ENCODE peak calls at places on chromosomes 6 and 20, in seven cellular contexts. One of them, this sample, is unnamed.

GRCh38 chr6:21556968-21557721 is 36.4 kb upstream of the SOX4 start:
- DNase-seq in A549: no peak
- DNase-seq in small intestine: no peak
- DNase-seq in HFF-Myc: no peak
- DNase-seq in fibroblast of lung: no peak
- DNase-seq in MCF 10A: peak; percentile 33
- DNase-seq in NCI-H1092: no peak
- DNase-seq in this sample: peak; percentile 82

GRCh38 chr6:145813285-145814034 is 1.1 kb downstream of the FBXO30 start:
- DNase-seq in A549: peak; percentile 36
- DNase-seq in small intestine: peak; percentile 49
- DNase-seq in HFF-Myc: no peak
- DNase-seq in fibroblast of lung: peak; percentile 80
- DNase-seq in MCF 10A: peak; percentile 61
- DNase-seq in NCI-H1092: no peak
- DNase-seq in this sample: no peak

GRCh38 chr6:692356-692851 is 535 bp downstream of the EXOC2 start:
- DNase-seq in A549: peak; percentile 51
- DNase-seq in small intestine: peak; percentile 64
- DNase-seq in HFF-Myc: no peak
- DNase-seq in fibroblast of lung: no peak
- DNase-seq in MCF 10A: peak; percentile 54
- DNase-seq in NCI-H1092: no peak
- DNase-seq in this sample: peak; percentile 21

GRCh38 chr6:166330612-166331011 is 11.7 kb downstream of the SFT2D1 start:
- DNase-seq in A549: no peak
- DNase-seq in small intestine: peak; percentile 60
- DNase-seq in HFF-Myc: no peak
- DNase-seq in fibroblast of lung: peak; percentile 42
- DNase-seq in MCF 10A: no peak
- DNase-seq in NCI-H1092: no peak
- DNase-seq in this sample: peak; percentile 54

GRCh38 chr6:93550551-93551276 is 131.4 kb upstream of the EPHA7 start:
- DNase-seq in A549: no peak
- DNase-seq in small intestine: no peak
- DNase-seq in HFF-Myc: no peak
- DNase-seq in fibroblast of lung: peak; percentile 14
- DNase-seq in MCF 10A: no peak
- DNase-seq in NCI-H1092: no peak
- DNase-seq in this sample: no peak

GRCh38 chr6:5082487-5083306 is 2.4 kb upstream of the PPP1R3G start:
- DNase-seq in A549: peak; percentile 66
- DNase-seq in small intestine: no peak
- DNase-seq in HFF-Myc: no peak
- DNase-seq in fibroblast of lung: peak; percentile 85
- DNase-seq in MCF 10A: peak; percentile 95
- DNase-seq in NCI-H1092: no peak
- DNase-seq in this sample: peak; percentile 44

GRCh38 chr6:73579389-73579788 is 58.6 kb upstream of the EEF1A1 start:
- DNase-seq in A549: peak; percentile 36
- DNase-seq in small intestine: no peak
- DNase-seq in HFF-Myc: no peak
- DNase-seq in fibroblast of lung: no peak
- DNase-seq in MCF 10A: no peak
- DNase-seq in NCI-H1092: no peak
- DNase-seq in this sample: no peak

GRCh38 chr6:68834561-68834960 is 199.5 kb downstream of the ADGRB3 start:
- DNase-seq in A549: no peak
- DNase-seq in small intestine: no peak
- DNase-seq in HFF-Myc: no peak
- DNase-seq in fibroblast of lung: peak; percentile 72
- DNase-seq in MCF 10A: no peak
- DNase-seq in NCI-H1092: no peak
- DNase-seq in this sample: no peak

GRCh38 chr6:3394671-3395070 is 62.2 kb downstream of the SLC22A23 start:
- DNase-seq in A549: no peak
- DNase-seq in small intestine: no peak
- DNase-seq in HFF-Myc: no peak
- DNase-seq in fibroblast of lung: no peak
- DNase-seq in MCF 10A: no peak
- DNase-seq in NCI-H1092: no peak
- DNase-seq in this sample: no peak

GRCh38 chr6:138264372-138264880 is 46.1 kb upstream of the PBOV1 start:
- DNase-seq in A549: no peak
- DNase-seq in small intestine: no peak
- DNase-seq in HFF-Myc: no peak
- DNase-seq in fibroblast of lung: no peak
- DNase-seq in MCF 10A: no peak
- DNase-seq in NCI-H1092: no peak
- DNase-seq in this sample: no peak

GRCh38 chr20:54608039-54608745 is 132.8 kb downstream of the DOK5 start:
- DNase-seq in A549: no peak
- DNase-seq in small intestine: no peak
- DNase-seq in HFF-Myc: no peak
- DNase-seq in fibroblast of lung: no peak
- DNase-seq in MCF 10A: no peak
- DNase-seq in NCI-H1092: no peak
- DNase-seq in this sample: no peak

GRCh38 chr6:37456816-37457560 is 24.0 kb downstream of the CMTR1 start:
- DNase-seq in A549: no peak
- DNase-seq in small intestine: no peak
- DNase-seq in HFF-Myc: no peak
- DNase-seq in fibroblast of lung: peak; percentile 86
- DNase-seq in MCF 10A: peak; percentile 45
- DNase-seq in NCI-H1092: no peak
- DNase-seq in this sample: no peak

GRCh38 chr6:41423002-41423401 is 87.6 kb downstream of the NCR2 start:
- DNase-seq in A549: no peak
- DNase-seq in small intestine: no peak
- DNase-seq in HFF-Myc: no peak
- DNase-seq in fibroblast of lung: no peak
- DNase-seq in MCF 10A: no peak
- DNase-seq in NCI-H1092: no peak
- DNase-seq in this sample: no peak

GRCh38 chr6:157240059-157240959 is 83.0 kb downstream of the TMEM242 start:
- DNase-seq in A549: no peak
- DNase-seq in small intestine: peak; percentile 71
- DNase-seq in HFF-Myc: no peak
- DNase-seq in fibroblast of lung: no peak
- DNase-seq in MCF 10A: peak; percentile 8
- DNase-seq in NCI-H1092: peak; percentile 68
- DNase-seq in this sample: peak; percentile 45

GRCh38 chr6:79947191-79948173 is at the start of gene ELOVL4:
- DNase-seq in A549: peak; percentile 57
- DNase-seq in small intestine: peak; percentile 8
- DNase-seq in HFF-Myc: no peak
- DNase-seq in fibroblast of lung: peak; percentile 70
- DNase-seq in MCF 10A: peak; percentile 82
- DNase-seq in NCI-H1092: peak; percentile 46
- DNase-seq in this sample: peak; percentile 52

GRCh38 chr6:159720708-159721107 is 6.6 kb upstream of the WTAP start:
- DNase-seq in A549: peak; percentile 53
- DNase-seq in small intestine: peak; percentile 60
- DNase-seq in HFF-Myc: no peak
- DNase-seq in fibroblast of lung: peak; percentile 33
- DNase-seq in MCF 10A: peak; percentile 72
- DNase-seq in NCI-H1092: no peak
- DNase-seq in this sample: peak; percentile 36

GRCh38 chr6:132405143-132405915 is 4.1 kb upstream of the MOXD1 start:
- DNase-seq in A549: no peak
- DNase-seq in small intestine: no peak
- DNase-seq in HFF-Myc: no peak
- DNase-seq in fibroblast of lung: peak; percentile 34
- DNase-seq in MCF 10A: peak; percentile 16
- DNase-seq in NCI-H1092: no peak
- DNase-seq in this sample: no peak

GRCh38 chr6:131552572-131552971 is 20.5 kb upstream of the ARG1 start:
- DNase-seq in A549: no peak
- DNase-seq in small intestine: no peak
- DNase-seq in HFF-Myc: no peak
- DNase-seq in fibroblast of lung: no peak
- DNase-seq in MCF 10A: no peak
- DNase-seq in NCI-H1092: no peak
- DNase-seq in this sample: no peak

GRCh38 chr6:49986551-49986950 is 17.1 kb upstream of the DEFB113 start:
- DNase-seq in A549: no peak
- DNase-seq in small intestine: no peak
- DNase-seq in HFF-Myc: no peak
- DNase-seq in fibroblast of lung: no peak
- DNase-seq in MCF 10A: no peak
- DNase-seq in NCI-H1092: no peak
- DNase-seq in this sample: no peak

GRCh38 chr6:161218222-161218621 is 55.6 kb downstream of the AGPAT4 start:
- DNase-seq in A549: no peak
- DNase-seq in small intestine: no peak
- DNase-seq in HFF-Myc: no peak
- DNase-seq in fibroblast of lung: no peak
- DNase-seq in MCF 10A: no peak
- DNase-seq in NCI-H1092: no peak
- DNase-seq in this sample: no peak

GRCh38 chr20:58688838-58689237 is 3.8 kb upstream of the NPEPL1 start:
- DNase-seq in A549: no peak
- DNase-seq in small intestine: no peak
- DNase-seq in HFF-Myc: peak; percentile 27
- DNase-seq in fibroblast of lung: no peak
- DNase-seq in MCF 10A: no peak
- DNase-seq in NCI-H1092: no peak
- DNase-seq in this sample: no peak

GRCh38 chr6:151067684-151068596 is 171.8 kb upstream of the AKAP12 start:
- DNase-seq in A549: peak; percentile 99
- DNase-seq in small intestine: peak; percentile 51
- DNase-seq in HFF-Myc: peak; percentile 58
- DNase-seq in fibroblast of lung: peak; percentile 99
- DNase-seq in MCF 10A: peak; percentile 93
- DNase-seq in NCI-H1092: peak; percentile 16
- DNase-seq in this sample: peak; percentile 78